ENCODE peak calls at places on chromosome 22, in nine cellular contexts. G is sigmoid colon, T is endothelial cell of umbilical vein, V is GM23338, M is H1, J is prostate gland, X is spleen, F is K562, B is SK-N-SH. C is an unnamed sample. For H3K4me1, the result is how much of the 10 kb centered on the place peaks cover.

GRCh38 chr22:25069758-25070461 is 117.4 kb downstream of the KIAA1671 start:
- DNase-seq in M (no peak), J (peak), X (no peak), V (peak), T (peak), G (no peak), B (no peak), F (no peak), C (no peak)

GRCh38 chr22:27139935-27140493 is 482.6 kb downstream of the MIAT start:
- DNase-seq in B (peak), G (peak), X (no peak), M (no peak), T (peak), V (no peak), J (no peak), F (no peak), C (no peak)

GRCh38 chr22:38873469-38874411 is 1.7 kb upstream of the CBX6 start:
- DNase-seq in T (no peak), B (no peak), M (no peak), V (no peak), F (no peak), X (no peak), J (no peak), G (peak), C (peak)

GRCh38 chr22:17890245-17890671 is 116.0 kb upstream of the BID start:
- DNase-seq in V (no peak), M (no peak), X (no peak), J (no peak), T (no peak), B (no peak), F (peak), G (no peak), C (no peak)

GRCh38 chr22:22702159-22702873 is 57.9 kb downstream of the GGTLC2 start:
- DNase-seq in M (no peak), T (no peak), B (no peak), F (no peak), G (no peak), J (no peak), X (no peak), V (peak), C (no peak)

GRCh38 chr22:50717709-50718351 is 20.2 kb upstream of the ACR start:
- DNase-seq in B (no peak), T (no peak), F (no peak), M (no peak), J (no peak), V (no peak), G (no peak), X (no peak), C (no peak)

GRCh38 chr22:39128508-39128907 is 24.0 kb downstream of the CBX7 start:
- DNase-seq in J (no peak), V (no peak), G (peak), B (no peak), X (peak), M (no peak), T (no peak), F (no peak), C (no peak)

GRCh38 chr22:37502342-37503182 is 16.4 kb upstream of the MFNG start:
- DNase-seq in G (no peak), M (no peak), V (no peak), X (no peak), B (no peak), T (no peak), F (no peak), J (peak), C (peak)

GRCh38 chr22:36343720-36344105 is 44.1 kb downstream of the MYH9 start:
- DNase-seq in F (no peak), J (peak), T (peak), V (no peak), B (no peak), G (no peak), X (no peak), M (no peak), C (peak)
- H3K4me1 ChIP-seq in F (under half), J (under half), T (half or more), V (under half), B (under half), G (half or more), X (half or more), M (under half), C (half or more)

GRCh38 chr22:45008853-45009751 is 703 bp downstream of the PHF21B start:
- DNase-seq in B (peak), G (no peak), F (no peak), M (no peak), J (no peak), V (peak), X (no peak), T (no peak), C (no peak)
- H3K27ac ChIP-seq in B (no peak), G (peak), F (no peak), M (peak), J (peak), V (peak), X (no peak), T (no peak), C (peak)

DNA sequence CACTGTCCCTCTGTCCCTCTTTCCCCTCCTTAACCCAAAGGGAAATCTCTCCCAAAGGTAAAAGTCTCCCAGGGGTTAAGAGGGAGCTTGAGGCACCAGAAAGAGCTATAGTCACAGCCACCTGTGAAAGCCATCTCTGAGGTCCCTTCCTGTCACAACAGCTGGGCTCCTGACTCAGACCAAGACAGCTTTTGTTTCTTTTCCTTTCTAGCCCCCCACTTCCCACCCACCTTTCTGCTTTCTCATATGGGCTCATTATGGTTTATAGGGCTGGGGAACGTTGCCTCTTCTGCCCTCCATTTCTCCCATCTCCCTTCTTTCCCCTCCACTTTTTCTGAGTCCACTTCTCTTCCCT is 19.1 kb downstream of the MIF start:
- DNase-seq in G (no peak), X (no peak), B (no peak), V (no peak), J (no peak), M (no peak), F (no peak), T (no peak), C (no peak)
- TF ChIP-seq POLR2AphosphoS5 in G (no peak), X (no peak), B (no peak), V (no peak), J (no peak), M (no peak), F (no peak), T (no peak), C (no peak)

GRCh38 chr22:45211435-45211834 is 29.3 kb downstream of the KIAA0930 start:
- DNase-seq in V (no peak), T (no peak), G (no peak), M (no peak), F (no peak), X (peak), B (no peak), J (no peak), C (no peak)

GRCh38 chr22:45211848-45212247 is 28.8 kb downstream of the KIAA0930 start:
- DNase-seq in X (peak), V (no peak), M (no peak), G (no peak), J (no peak), T (no peak), F (no peak), B (no peak), C (no peak)

GRCh38 chr22:45210174-45210573 is 30.5 kb downstream of the KIAA0930 start:
- DNase-seq in M (no peak), F (no peak), G (no peak), T (no peak), B (no peak), X (peak), J (no peak), V (no peak), C (no peak)

GRCh38 chr22:45212306-45212709 is 28.4 kb downstream of the KIAA0930 start:
- DNase-seq in X (peak), F (peak), V (peak), G (peak), T (peak), B (peak), M (no peak), J (no peak), C (peak)

DNA sequence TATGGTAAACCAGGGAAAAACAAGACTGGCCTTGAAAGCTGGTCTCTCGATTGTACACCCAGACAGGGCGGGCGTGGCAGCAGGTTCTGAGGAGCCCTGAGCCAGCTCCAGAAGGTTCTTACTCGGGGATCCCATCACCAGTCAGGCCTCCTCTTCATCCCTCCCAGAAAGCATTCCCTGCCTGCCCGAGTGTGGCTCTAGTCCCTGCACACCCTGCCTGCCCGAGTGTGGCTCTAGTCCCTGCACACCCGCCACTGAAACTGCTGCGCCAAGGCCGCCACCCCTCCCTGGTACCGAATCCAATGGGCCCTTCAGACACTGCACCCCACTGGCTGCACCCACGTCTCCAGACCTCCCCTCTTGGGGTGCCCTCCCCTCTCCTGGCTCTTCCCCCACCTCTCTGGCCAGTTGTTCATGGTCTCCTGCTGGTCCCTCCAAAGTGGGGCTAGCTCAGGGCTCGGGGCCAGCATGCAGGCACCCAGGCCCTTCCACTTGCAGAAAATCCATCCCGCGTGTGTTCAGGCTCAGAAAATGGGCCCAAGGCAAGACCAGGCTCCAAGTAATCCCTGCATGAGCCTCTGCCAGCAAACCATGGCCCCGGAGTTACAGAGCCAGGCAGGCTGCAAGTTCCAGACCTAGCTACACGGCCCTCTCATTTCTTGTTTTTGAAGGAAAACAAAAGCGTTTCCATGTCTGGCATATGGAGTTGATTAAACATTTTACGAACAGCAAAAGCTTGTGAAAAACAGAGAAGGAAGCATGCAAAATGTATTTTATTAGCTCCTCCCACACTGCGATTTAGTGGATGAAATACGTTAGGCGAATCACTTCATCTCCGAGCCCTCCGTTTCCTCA is 29.9 kb downstream of the KIAA0930 start:
- DNase-seq in F (no peak), J (no peak), V (no peak), X (peak), B (no peak), M (no peak), G (no peak), T (no peak), C (no peak)
- H3K4me1 ChIP-seq in F (under half), J (under half), V (under half), X (under half), B (under half), M (under half), G (half or more), T (under half), C (under half)